ENCODE peak calls at places on chromosomes 7 and 10, in seven cellular contexts. Y, C, O, G, M, N and S are unnamed samples.

GRCh38 chr10:111247781-111248389 is 171.1 kb downstream of the ADRA2A start:
- DNase-seq in Y (no peak), C (no peak), O (no peak), G (no peak), M (no peak), N (no peak), S (no peak)

GRCh38 chr10:22325272-22325947 is 4.5 kb downstream of the BMI1 start:
- DNase-seq in Y (peak; percentile 77), C (peak; percentile 90), O (peak; percentile 57), G (peak; percentile 85), M (peak; percentile 74), N (peak; percentile 87), S (no peak)

GRCh38 chr7:15130666-15131541 is 228.4 kb upstream of the DGKB start:
- DNase-seq in Y (no peak), C (no peak), O (peak; percentile 6), G (no peak), M (no peak), N (peak; percentile 49), S (no peak)

GRCh38 chr7:6258440-6259182 is 13.8 kb downstream of the CYTH3 start:
- DNase-seq in Y (no peak), C (no peak), O (no peak), G (no peak), M (no peak), N (peak; percentile 93), S (no peak)

GRCh38 chr7:140015471-140015970 is 47.2 kb downstream of the PARP12 start:
- DNase-seq in Y (no peak), C (no peak), O (no peak), G (no peak), M (no peak), N (no peak), S (no peak)

GRCh38 chr7:41858196-41858595 is 155.3 kb upstream of the INHBA start:
- DNase-seq in Y (no peak), C (no peak), O (no peak), G (no peak), M (no peak), N (no peak), S (no peak)

GRCh38 chr7:42574693-42575084 is 337.2 kb downstream of the C7orf25 start:
- DNase-seq in Y (no peak), C (no peak), O (no peak), G (no peak), M (no peak), N (peak; percentile 20), S (no peak)

GRCh38 chr10:79542619-79543018 is 17.6 kb downstream of the SFTPA2 start:
- DNase-seq in Y (no peak), C (no peak), O (no peak), G (no peak), M (no peak), N (no peak), S (no peak)

GRCh38 chr10:124525751-124526600 is 64.4 kb downstream of the LHPP start:
- DNase-seq in Y (peak; percentile 41), C (no peak), O (no peak), G (no peak), M (no peak), N (no peak), S (no peak)

GRCh38 chr7:141427134-141427533 is 124.1 kb upstream of the AGK start:
- DNase-seq in Y (no peak), C (no peak), O (no peak), G (no peak), M (no peak), N (no peak), S (no peak)

GRCh38 chr7:94810496-94810895 is 96.9 kb upstream of the PPP1R9A start:
- DNase-seq in Y (no peak), C (no peak), O (no peak), G (no peak), M (no peak), N (no peak), S (no peak)

GRCh38 chr10:11712761-11713160 is 29.4 kb upstream of the ECHDC3 start:
- DNase-seq in Y (no peak), C (no peak), O (no peak), G (no peak), M (no peak), N (peak; percentile 54), S (no peak)

GRCh38 chr10:63115732-63116383 is 17.3 kb upstream of the NRBF2 start:
- DNase-seq in Y (peak; percentile 67), C (no peak), O (peak; percentile 39), G (peak; percentile 87), M (no peak), N (peak; percentile 98), S (no peak)

GRCh38 chr7:158311791-158312190 is 275.8 kb downstream of the PTPRN2 start:
- DNase-seq in Y (no peak), C (no peak), O (no peak), G (no peak), M (no peak), N (no peak), S (no peak)
- H3K9me3 ChIP-seq in Y (peaks cover 9% of the 10 kb centered on the region), C (peaks cover 80% of the 10 kb centered on the region), O (peaks cover 7% of the 10 kb centered on the region), G (peaks cover 22% of the 10 kb centered on the region), M (peaks cover 34% of the 10 kb centered on the region), N (no peaks in the 10 kb centered on the region), S (peaks cover 5% of the 10 kb centered on the region)

DNA sequence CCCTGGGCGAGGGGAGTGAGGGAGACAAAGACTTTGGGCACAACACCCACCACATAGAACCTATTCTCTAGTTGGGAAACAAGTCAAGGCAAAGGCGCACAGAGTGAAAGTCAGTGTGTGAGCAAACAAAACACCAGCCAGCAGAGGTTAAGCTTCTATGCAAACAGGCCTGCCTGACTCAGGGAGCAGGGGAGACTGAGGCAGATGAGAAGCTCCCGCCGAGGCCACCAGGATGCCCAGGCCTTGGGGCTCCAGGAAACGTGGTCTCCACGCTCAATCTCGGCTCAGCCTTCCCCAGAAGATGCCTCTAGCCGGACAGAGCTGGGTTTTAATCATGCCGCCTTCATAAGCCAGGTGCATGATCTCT is 74.1 kb upstream of the KCNMA1 start:
- DNase-seq in Y (no peak), C (no peak), O (no peak), G (no peak), M (no peak), N (no peak), S (no peak)
- TF ChIP-seq CTCF in Y (no peak), C (no peak), O (peak; percentile 21), G (peak; percentile 18), M (no peak), N (no peak), S (no peak)

GRCh38 chr7:154888690-154889089 is 114.2 kb downstream of the PAXIP1 start:
- DNase-seq in Y (no peak), C (no peak), O (no peak), G (no peak), M (no peak), N (no peak), S (no peak)
- H3K9me3 ChIP-seq in Y (no peaks in the 10 kb centered on the region), C (peaks cover 10% of the 10 kb centered on the region), O (peaks cover 9% of the 10 kb centered on the region), G (no peaks in the 10 kb centered on the region), M (no peaks in the 10 kb centered on the region), N (no peaks in the 10 kb centered on the region), S (peaks cover 2% of the 10 kb centered on the region)

GRCh38 chr7:146736446-146737190 is 620.0 kb downstream of the CNTNAP2 start:
- DNase-seq in Y (no peak), C (peak; percentile 43), O (no peak), G (no peak), M (no peak), N (peak; percentile 7), S (no peak)
- TF ChIP-seq CTCF in Y (no peak), C (peak; percentile 65), O (no peak), G (no peak), M (no peak), N (peak; percentile 17), S (no peak)

GRCh38 chr10:131844546-131845084 is 56.2 kb upstream of the PPP2R2D start:
- DNase-seq in Y (no peak), C (peak; percentile 37), O (no peak), G (peak; percentile 7), M (no peak), N (no peak), S (no peak)

GRCh38 chr10:131843089-131843595 is 57.7 kb upstream of the PPP2R2D start:
- DNase-seq in Y (no peak), C (peak; percentile 28), O (no peak), G (no peak), M (no peak), N (no peak), S (no peak)

GRCh38 chr10:131842351-131843088 is 58.3 kb upstream of the PPP2R2D start:
- DNase-seq in Y (peak; percentile 32), C (peak; percentile 26), O (no peak), G (peak; percentile 11), M (no peak), N (no peak), S (no peak)

GRCh38 chr10:131845505-131846223 is 55.1 kb upstream of the PPP2R2D start:
- DNase-seq in Y (no peak), C (peak; percentile 38), O (no peak), G (peak; percentile 9), M (no peak), N (no peak), S (no peak)

GRCh38 chr10:131843881-131844284 is 56.9 kb upstream of the PPP2R2D start:
- DNase-seq in Y (no peak), C (peak; percentile 26), O (no peak), G (peak; percentile 4), M (no peak), N (no peak), S (no peak)
- H3K9me3 ChIP-seq in Y (no peaks in the 10 kb centered on the region), C (no peaks in the 10 kb centered on the region), O (no peaks in the 10 kb centered on the region), G (no peaks in the 10 kb centered on the region), M (no peaks in the 10 kb centered on the region), N (no peaks in the 10 kb centered on the region), S (no peaks in the 10 kb centered on the region)

GRCh38 chr7:108659867-108660266 is 90.2 kb downstream of the DNAJB9 start:
- DNase-seq in Y (no peak), C (no peak), O (no peak), G (no peak), M (no peak), N (no peak), S (no peak)

GRCh38 chr7:108662783-108663182 is 93.1 kb downstream of the DNAJB9 start:
- DNase-seq in Y (no peak), C (no peak), O (no peak), G (no peak), M (no peak), N (no peak), S (no peak)

DNA sequence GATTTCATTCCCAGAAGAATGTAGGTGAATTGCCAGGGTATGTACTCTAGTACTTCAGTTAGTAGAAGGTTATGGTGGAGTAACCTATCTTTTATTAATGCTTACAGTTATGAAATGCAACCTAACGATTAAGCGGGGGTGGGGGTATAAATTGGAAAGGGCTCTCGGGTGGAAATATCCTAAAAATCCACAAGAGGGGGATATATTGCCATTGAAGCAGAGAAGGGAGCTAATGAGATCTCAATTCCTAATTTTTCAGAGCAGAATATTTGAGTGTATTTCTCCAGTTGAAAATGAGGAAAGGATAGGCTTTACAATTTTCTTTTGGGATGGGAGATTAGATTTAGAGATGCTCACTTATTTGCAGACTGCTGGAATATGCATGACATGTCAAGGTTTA is 90.8 kb downstream of the DNAJB9 start:
- DNase-seq in Y (no peak), C (no peak), O (no peak), G (no peak), M (no peak), N (peak; percentile 31), S (no peak)
- TF ChIP-seq CTCF in Y (peak; percentile 26), C (peak; percentile 77), O (peak; percentile 45), G (peak; percentile 27), M (peak; percentile 59), N (peak; percentile 33), S (peak; percentile 16)

GRCh38 chr7:39317107-39317506 is 249.1 kb upstream of the YAE1 start:
- DNase-seq in Y (no peak), C (peak; percentile 61), O (no peak), G (no peak), M (no peak), N (no peak), S (no peak)
- H3K9me3 ChIP-seq in Y (no peaks in the 10 kb centered on the region), C (no peaks in the 10 kb centered on the region), O (no peaks in the 10 kb centered on the region), G (no peaks in the 10 kb centered on the region), M (no peaks in the 10 kb centered on the region), N (no peaks in the 10 kb centered on the region), S (no peaks in the 10 kb centered on the region)